ENCODE peak calls at places on chromosomes 12 and 14, in eight cellular contexts. One of them, this sample, is unnamed.

GRCh38 chr14:100903672-100904185 is at the start of gene RTL1:
- DNase-seq in transverse colon: no peak
- DNase-seq in non-pigmented ciliary epithelial cell: no peak
- DNase-seq in germinal center: no peak
- DNase-seq in choroid plexus epithelial cell: no peak
- DNase-seq in HEK293T: no peak
- DNase-seq in sciatic nerve: peak; percentile 46
- DNase-seq in ovary: peak; percentile 24
- DNase-seq in this sample: no peak

GRCh38 chr12:3655331-3655900 is 97.5 kb downstream of the CRACR2A start:
- DNase-seq in non-pigmented ciliary epithelial cell: no peak
- DNase-seq in choroid plexus epithelial cell: peak; percentile 40
- DNase-seq in HEK293T: peak; percentile 45
- DNase-seq in ovary: no peak
- DNase-seq in germinal center: peak; percentile 39
- DNase-seq in transverse colon: no peak
- DNase-seq in sciatic nerve: no peak
- DNase-seq in this sample: no peak

GRCh38 chr12:20220339-20220738 is 148.0 kb upstream of the PDE3A start:
- DNase-seq in non-pigmented ciliary epithelial cell: no peak
- DNase-seq in sciatic nerve: no peak
- DNase-seq in HEK293T: peak; percentile 21
- DNase-seq in ovary: no peak
- DNase-seq in choroid plexus epithelial cell: peak; percentile 80
- DNase-seq in transverse colon: no peak
- DNase-seq in germinal center: no peak
- DNase-seq in this sample: no peak

GRCh38 chr12:104547239-104547638 is 90.5 kb downstream of the CHST11 start:
- DNase-seq in transverse colon: no peak
- DNase-seq in HEK293T: no peak
- DNase-seq in choroid plexus epithelial cell: no peak
- DNase-seq in germinal center: no peak
- DNase-seq in sciatic nerve: no peak
- DNase-seq in ovary: no peak
- DNase-seq in non-pigmented ciliary epithelial cell: no peak
- DNase-seq in this sample: no peak

GRCh38 chr12:31890295-31891285 is 68.6 kb upstream of the RESF1 start:
- DNase-seq in non-pigmented ciliary epithelial cell: no peak
- DNase-seq in transverse colon: no peak
- DNase-seq in sciatic nerve: no peak
- DNase-seq in germinal center: no peak
- DNase-seq in choroid plexus epithelial cell: peak; percentile 47
- DNase-seq in ovary: no peak
- DNase-seq in HEK293T: no peak
- DNase-seq in this sample: no peak

GRCh38 chr14:96727490-96727889 is 69.7 kb upstream of the VRK1 start:
- DNase-seq in choroid plexus epithelial cell: no peak
- DNase-seq in ovary: no peak
- DNase-seq in non-pigmented ciliary epithelial cell: no peak
- DNase-seq in sciatic nerve: no peak
- DNase-seq in transverse colon: no peak
- DNase-seq in HEK293T: no peak
- DNase-seq in germinal center: no peak
- DNase-seq in this sample: no peak

GRCh38 chr12:89960011-89960507 is 251.4 kb upstream of the ATP2B1 start:
- DNase-seq in transverse colon: no peak
- DNase-seq in choroid plexus epithelial cell: peak; percentile 70
- DNase-seq in germinal center: no peak
- DNase-seq in sciatic nerve: no peak
- DNase-seq in ovary: no peak
- DNase-seq in non-pigmented ciliary epithelial cell: no peak
- DNase-seq in HEK293T: no peak
- DNase-seq in this sample: no peak

GRCh38 chr12:54135621-54136027 is 53.2 kb downstream of the SMUG1 start:
- DNase-seq in choroid plexus epithelial cell: no peak
- DNase-seq in transverse colon: no peak
- DNase-seq in sciatic nerve: no peak
- DNase-seq in germinal center: no peak
- DNase-seq in HEK293T: no peak
- DNase-seq in ovary: no peak
- DNase-seq in non-pigmented ciliary epithelial cell: no peak
- DNase-seq in this sample: no peak

GRCh38 chr12:64733857-64734256 is 25.3 kb downstream of the GNS start:
- DNase-seq in ovary: no peak
- DNase-seq in sciatic nerve: no peak
- DNase-seq in choroid plexus epithelial cell: no peak
- DNase-seq in HEK293T: no peak
- DNase-seq in non-pigmented ciliary epithelial cell: no peak
- DNase-seq in germinal center: no peak
- DNase-seq in transverse colon: no peak
- DNase-seq in this sample: no peak

GRCh38 chr12:107622005-107622404 is 63.6 kb upstream of the PWP1 start:
- DNase-seq in sciatic nerve: no peak
- DNase-seq in non-pigmented ciliary epithelial cell: no peak
- DNase-seq in ovary: no peak
- DNase-seq in germinal center: no peak
- DNase-seq in transverse colon: no peak
- DNase-seq in choroid plexus epithelial cell: peak; percentile 48
- DNase-seq in HEK293T: peak; percentile 51
- DNase-seq in this sample: no peak

GRCh38 chr14:70915415-70915814 is 8.2 kb downstream of the PCNX1 start:
- DNase-seq in sciatic nerve: no peak
- DNase-seq in choroid plexus epithelial cell: no peak
- DNase-seq in transverse colon: no peak
- DNase-seq in non-pigmented ciliary epithelial cell: no peak
- DNase-seq in HEK293T: no peak
- DNase-seq in germinal center: no peak
- DNase-seq in ovary: no peak
- DNase-seq in this sample: no peak

GRCh38 chr14:49892301-49892635 is 614 bp upstream of the ARF6 start:
- DNase-seq in HEK293T: peak; percentile 50
- DNase-seq in sciatic nerve: no peak
- DNase-seq in ovary: peak; percentile 74
- DNase-seq in germinal center: peak; percentile 75
- DNase-seq in non-pigmented ciliary epithelial cell: peak; percentile 51
- DNase-seq in transverse colon: peak; percentile 73
- DNase-seq in choroid plexus epithelial cell: peak; percentile 96
- DNase-seq in this sample: peak; percentile 17